ENCODE peak calls at places on chromosomes 6 and 20, in nine cellular contexts. C is amniotic stem cell; Y is tibial nerve; M is fibroblast of the aortic adventitia; V is fibroblast of lung; D is AG08395; E is mucosa of gallbladder; J is ACHN; Z is stimulated activated CD4-positive, alpha-beta T cell treated with anti-CD3 and anti-CD28 coated beads, Interleukin-4, amount 100 ng/mL, for 4 hours. N is an unnamed sample.

GRCh38 chr6:166610104-166610503 is 16.9 kb downstream of the RPS6KA2 start:
- DNase-seq in E (no peak), V (no peak), D (no peak), Z (no peak), J (no peak), Y (no peak), C (no peak), M (no peak), N (no peak)

GRCh38 chr20:58969439-58969838 is 11.6 kb upstream of the NELFCD start:
- DNase-seq in M (no peak), C (no peak), Z (no peak), E (no peak), D (no peak), Y (no peak), V (no peak), J (no peak), N (no peak)

GRCh38 chr6:3321875-3322274 is 63.1 kb downstream of the PSMG4 start:
- DNase-seq in C (no peak), M (no peak), E (no peak), V (no peak), J (no peak), D (no peak), Y (no peak), Z (no peak), N (no peak)

GRCh38 chr6:17886891-17887290 is 100.5 kb downstream of the KIF13A start:
- DNase-seq in C (no peak), D (peak), Y (no peak), V (peak), J (no peak), M (peak), Z (no peak), E (no peak), N (no peak)

GRCh38 chr20:14406495-14406894 is 69.1 kb upstream of the FLRT3 start:
- DNase-seq in V (peak), Y (no peak), J (peak), D (peak), E (peak), M (peak), C (no peak), Z (no peak), N (no peak)

GRCh38 chr6:142507065-142507464 is 205.3 kb downstream of the ADGRG6 start:
- DNase-seq in C (no peak), M (no peak), Z (no peak), D (no peak), J (no peak), Y (no peak), V (no peak), E (no peak), N (no peak)

GRCh38 chr6:167573461-167574215 is 248.8 kb downstream of the TTLL2 start:
- DNase-seq in D (no peak), C (no peak), E (no peak), V (peak), Z (no peak), Y (peak), J (no peak), M (no peak), N (no peak)

GRCh38 chr20:50701055-50701963 is 10.0 kb upstream of the RIPOR3 start:
- DNase-seq in C (no peak), M (no peak), V (no peak), J (no peak), E (no peak), Y (no peak), Z (no peak), D (no peak), N (no peak)

GRCh38 chr6:2818593-2818992 is 23.1 kb downstream of the SERPINB1 start:
- DNase-seq in E (no peak), Z (no peak), V (peak), D (no peak), C (peak), M (peak), Y (no peak), J (no peak), N (peak)

GRCh38 chr20:34525709-34526416 is 9.6 kb downstream of the DYNLRB1 start:
- DNase-seq in E (peak), M (peak), C (peak), V (peak), Y (peak), Z (no peak), D (peak), J (peak), N (peak)

GRCh38 chr20:37649017-37649416 is 44.8 kb upstream of the CTNNBL1 start:
- DNase-seq in M (peak), Y (no peak), E (no peak), Z (no peak), D (peak), C (no peak), J (no peak), V (no peak), N (no peak)

GRCh38 chr6:81785340-81785739 is 32.9 kb upstream of the TENT5A start:
- DNase-seq in E (no peak), Z (no peak), Y (no peak), V (no peak), M (no peak), J (no peak), D (no peak), C (no peak), N (no peak)

GRCh38 chr6:130513770-130514169 is 148.0 kb downstream of the TMEM200A start:
- DNase-seq in C (no peak), Z (peak), E (peak), D (peak), M (peak), V (peak), J (no peak), Y (peak), N (peak)

GRCh38 chr20:52425253-52425652 is 233.7 kb upstream of the ZFP64 start:
- DNase-seq in C (no peak), E (no peak), M (no peak), Z (no peak), J (no peak), D (peak), V (no peak), Y (no peak), N (no peak)

GRCh38 chr6:11615214-11615602 is 77.7 kb downstream of the TMEM170B start:
- DNase-seq in D (no peak), C (peak), E (no peak), M (peak), Z (no peak), V (peak), Y (no peak), J (no peak), N (no peak)

GRCh38 chr6:168493976-168494375 is 53.0 kb downstream of the SMOC2 start:
- DNase-seq in D (no peak), C (no peak), E (no peak), Y (no peak), Z (no peak), V (no peak), M (peak), J (no peak), N (no peak)

GRCh38 chr20:7650481-7650880 is 289.8 kb downstream of the HAO1 start:
- DNase-seq in Y (peak), Z (no peak), C (no peak), E (no peak), V (peak), D (peak), J (no peak), M (peak), N (no peak)

GRCh38 chr6:29685718-29686326 is 4.9 kb upstream of the ZFP57 start:
- DNase-seq in Y (no peak), J (no peak), E (peak), Z (no peak), C (no peak), D (no peak), V (no peak), M (no peak), N (no peak)

GRCh38 chr20:36281785-36282380 is 24.3 kb upstream of the DLGAP4 start:
- DNase-seq in V (no peak), D (no peak), E (no peak), C (no peak), J (no peak), M (no peak), Y (no peak), Z (no peak), N (no peak)

GRCh38 chr6:147507162-147508072 is 1.1 kb upstream of the SAMD5 start:
- DNase-seq in C (no peak), Z (no peak), Y (no peak), V (peak), M (peak), D (peak), E (no peak), J (no peak), N (peak)

GRCh38 chr20:25372584-25373336 is 17.9 kb downstream of the ABHD12 start:
- DNase-seq in D (peak), Y (no peak), Z (no peak), J (peak), M (peak), C (peak), E (no peak), V (peak), N (no peak)

N was measured in transverse colon.